ENCODE peak calls at places on chromosomes 11 and 22, in four cellular contexts. L is mammary epithelial cell, Y is psoas muscle, I is Panc1. E is an unnamed sample.

GRCh38 chr22:17366830-17367229 is 2.4 kb upstream of the CECR2 start:
- DNase-seq in I (no peak), Y (peak), L (no peak), E (no peak)

GRCh38 chr11:5486421-5486820 is 2.1 kb upstream of the OR52D1 start:
- DNase-seq in I (no peak), Y (no peak), L (no peak), E (no peak)

GRCh38 chr11:130260080-130260627 is 54.6 kb downstream of the ZBTB44 start:
- DNase-seq in I (no peak), L (no peak), Y (no peak), E (no peak)

GRCh38 chr22:22720724-22721261 is 76.4 kb downstream of the GGTLC2 start:
- DNase-seq in Y (no peak), L (peak), I (no peak), E (peak)

GRCh38 chr11:96257972-96258951 is 84.7 kb downstream of the MAML2 start:
- DNase-seq in Y (no peak), I (no peak), L (no peak), E (peak)

GRCh38 chr11:10764412-10764811 is 13.4 kb downstream of the CTR9 start:
- DNase-seq in I (no peak), Y (no peak), L (no peak), E (no peak)

GRCh38 chr22:18983120-18983651 is 47.1 kb upstream of the PRODH start:
- DNase-seq in Y (peak), I (no peak), L (no peak), E (no peak)

GRCh38 chr11:28086569-28086968 is 21.4 kb downstream of the KIF18A start:
- DNase-seq in L (peak), Y (no peak), I (no peak), E (peak)

GRCh38 chr22:38740116-38740723 is 15.6 kb downstream of the SUN2 start:
- DNase-seq in L (no peak), Y (peak), I (no peak), E (no peak)

GRCh38 chr22:36817429-36817783 is 571 bp upstream of the PVALB start:
- DNase-seq in Y (no peak), I (no peak), L (no peak), E (no peak)

GRCh38 chr22:47408409-47408808 is 646.0 kb downstream of the TBC1D22A start:
- DNase-seq in I (no peak), Y (no peak), L (no peak), E (no peak)

GRCh38 chr11:105899776-105900175 is 122.3 kb downstream of the MSANTD4 start:
- DNase-seq in I (no peak), L (no peak), Y (no peak), E (no peak)

GRCh38 chr11:58574851-58575250 is 805 bp downstream of the LPXN start:
- DNase-seq in L (peak), Y (no peak), I (no peak), E (peak)

GRCh38 chr11:35232961-35233360 is 94.0 kb downstream of the CD44 start:
- DNase-seq in I (no peak), Y (no peak), L (no peak), E (no peak)

GRCh38 chr11:33248416-33248957 is 8.7 kb upstream of the HIPK3 start:
- DNase-seq in L (peak), I (no peak), Y (no peak), E (peak)

GRCh38 chr11:78194490-78194889 is 5.8 kb downstream of the USP35 start:
- DNase-seq in Y (no peak), I (no peak), L (peak), E (no peak)

GRCh38 chr22:41964106-41964494 is 5.1 kb upstream of the SEPTIN3 start:
- DNase-seq in Y (no peak), I (no peak), L (no peak), E (no peak)

GRCh38 chr11:3826721-3827120 is 14.0 kb downstream of the RHOG start:
- DNase-seq in Y (no peak), I (no peak), L (no peak), E (no peak)

GRCh38 chr22:35037089-35037488 is 28.9 kb upstream of the ISX start:
- DNase-seq in L (no peak), I (no peak), Y (no peak), E (peak)

GRCh38 chr11:83697518-83697917 is 411.4 kb upstream of the CCDC90B start:
- DNase-seq in Y (no peak), L (no peak), I (no peak), E (no peak)

GRCh38 chr22:17570851-17571631 is 7.7 kb downstream of the SLC25A18 start:
- DNase-seq in I (no peak), L (peak), Y (peak), E (peak)

GRCh38 chr11:86758171-86758570 is 42.2 kb upstream of the PRSS23 start:
- DNase-seq in I (no peak), L (no peak), Y (no peak), E (no peak)

GRCh38 chr11:131823772-131824171 is 453.4 kb downstream of the NTM start:
- DNase-seq in L (no peak), Y (no peak), I (no peak), E (no peak)

GRCh38 chr11:104526006-104526405 is 362.1 kb upstream of the PDGFD start:
- DNase-seq in I (no peak), L (no peak), Y (no peak), E (no peak)

GRCh38 chr11:92226331-92227232 is 2.0 kb downstream of the FAT3 start:
- DNase-seq in I (no peak), L (peak), Y (peak), E (peak)

GRCh38 chr11:70265341-70265740 is 5.1 kb upstream of the PPFIA1 start:
- DNase-seq in L (no peak), Y (no peak), I (no peak), E (no peak)

GRCh38 chr22:47837703-47838102 is 1075.3 kb downstream of the TBC1D22A start:
- DNase-seq in Y (no peak), L (peak), I (no peak), E (peak)

GRCh38 chr22:25763239-25763777 is 21.3 kb downstream of the MYO18B start:
- DNase-seq in Y (no peak), L (no peak), I (no peak), E (peak)

GRCh38 chr11:88175707-88176066 is 444 bp upstream of the RAB38 start:
- DNase-seq in Y (no peak), L (no peak), I (no peak), E (peak)
- H3K4me3 ChIP-seq in Y (peak), L (peak), I (peak), E (peak)

DNA sequence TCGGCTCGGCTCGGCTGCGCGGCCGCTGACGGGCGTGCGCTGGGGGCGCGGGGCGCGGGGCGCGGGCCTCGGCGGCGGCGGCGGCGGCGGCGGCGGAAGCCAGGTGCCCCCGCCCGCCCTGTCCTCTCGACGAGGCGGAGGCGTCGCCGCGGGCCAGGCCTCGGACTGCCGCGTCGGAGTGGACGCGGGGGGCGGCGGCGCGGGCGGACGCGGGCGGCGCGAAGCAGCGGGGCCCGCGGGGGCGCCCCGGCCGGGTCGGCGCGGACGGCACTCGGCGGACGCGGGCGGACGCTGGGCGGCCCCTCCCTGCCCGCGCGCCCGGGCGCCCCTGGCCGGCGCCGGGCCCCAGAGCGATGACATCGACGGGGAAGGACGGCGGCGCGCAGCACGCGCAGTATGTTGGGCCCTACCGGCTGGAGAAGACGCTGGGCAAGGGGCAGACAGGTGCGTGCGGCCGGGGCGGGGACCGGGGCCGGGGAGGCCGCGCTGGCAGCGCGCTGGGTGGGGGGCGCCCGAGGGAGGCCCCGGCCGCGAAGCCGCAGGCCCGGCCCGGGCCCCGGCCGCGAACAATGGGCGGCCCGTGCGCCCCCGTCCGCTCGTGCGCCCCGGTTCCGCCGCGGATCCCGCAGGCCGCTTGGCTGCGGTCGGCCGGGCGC is at the start of gene BRSK2:
- DNase-seq in Y (peak), I (no peak), L (no peak), E (peak)
- H3K4me3 ChIP-seq in Y (peak), I (peak), L (peak), E (peak)

DNA sequence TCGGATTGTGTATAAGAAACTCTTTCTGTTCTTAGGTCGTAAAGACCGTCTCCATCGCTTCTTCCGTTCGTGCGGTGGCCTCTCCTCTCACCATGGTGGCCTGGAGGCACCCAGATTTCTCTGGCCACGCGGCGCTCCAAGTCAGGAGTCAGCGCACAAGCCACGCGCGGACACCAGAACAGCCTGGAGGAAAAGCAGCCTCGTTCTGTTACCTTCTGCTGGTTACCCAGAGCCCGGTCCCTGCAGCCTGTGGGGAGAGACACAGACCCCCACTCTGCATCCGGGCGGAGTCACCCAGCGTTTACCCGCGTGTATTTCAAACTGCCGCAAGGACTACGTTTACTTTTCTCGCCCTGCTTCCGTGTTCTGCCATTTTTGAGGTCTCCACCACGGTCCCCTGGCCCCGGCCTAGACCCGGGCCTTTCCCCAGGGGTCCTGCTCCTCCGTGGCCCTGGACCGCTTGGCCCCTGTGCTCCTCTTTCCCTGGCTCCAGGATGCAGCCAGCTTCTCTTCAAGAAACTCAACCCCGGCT is 776.1 kb downstream of the BRD1 start:
- DNase-seq in I (no peak), Y (no peak), L (no peak), E (no peak)
- H3K4me3 ChIP-seq in I (no peak), Y (peak), L (no peak), E (no peak)

GRCh38 chr11:23280088-23280487 is 419.8 kb upstream of the CCDC179 start:
- DNase-seq in I (no peak), Y (no peak), L (no peak), E (peak)
- H3K4me3 ChIP-seq in I (no peak), Y (no peak), L (no peak), E (no peak)

GRCh38 chr11:124760205-124760652 is 1.9 kb downstream of the ESAM start:
- DNase-seq in Y (peak), L (no peak), I (no peak), E (no peak)
- H3K4me3 ChIP-seq in Y (peak), L (no peak), I (no peak), E (no peak)

GRCh38 chr11:2402106-2402505 is 1.6 kb downstream of the TSSC4 start:
- DNase-seq in I (no peak), Y (no peak), L (no peak), E (no peak)
- H3K4me3 ChIP-seq in I (peak), Y (peak), L (peak), E (peak)

GRCh38 chr11:15143855-15144254 is 29.1 kb downstream of the INSC start:
- DNase-seq in I (no peak), L (no peak), Y (no peak), E (no peak)
- H3K4me3 ChIP-seq in I (no peak), L (no peak), Y (no peak), E (no peak)

DNA sequence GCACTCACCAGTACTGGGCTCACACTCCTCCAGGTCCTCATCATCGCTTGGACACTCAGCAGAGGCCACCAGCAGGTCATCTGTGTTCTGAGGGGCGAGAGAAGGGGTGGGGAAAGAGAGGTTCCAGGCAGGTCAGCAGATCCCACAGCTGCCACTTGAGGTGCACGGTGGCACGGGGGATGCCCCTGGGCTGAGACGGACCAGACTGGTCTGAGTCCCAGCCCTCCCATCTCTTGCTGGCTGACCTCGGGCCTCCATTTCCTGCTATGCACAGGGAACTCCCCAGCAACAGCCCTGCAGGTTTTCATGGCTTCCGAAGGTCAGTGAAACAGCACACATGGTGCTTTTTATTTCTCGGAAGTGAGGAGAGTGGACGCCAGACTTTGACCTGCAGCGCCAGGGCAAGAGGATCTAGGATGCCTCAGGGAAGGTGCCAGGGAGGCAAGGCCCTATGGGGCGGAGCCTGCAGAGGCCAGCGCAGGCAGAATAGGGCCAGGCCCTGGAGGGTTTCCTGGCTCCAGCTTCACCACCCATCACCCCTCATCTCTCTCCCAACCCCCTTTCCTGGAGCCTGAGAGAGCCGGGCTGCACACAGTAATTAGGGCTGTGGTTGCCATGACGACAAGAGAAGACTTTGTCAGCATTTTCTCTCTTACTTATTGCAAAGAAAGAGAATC is 29.4 kb downstream of the SLC22A12 start:
- DNase-seq in I (no peak), Y (no peak), L (no peak), E (peak)
- H3K4me3 ChIP-seq in I (no peak), Y (no peak), L (no peak), E (no peak)

DNA sequence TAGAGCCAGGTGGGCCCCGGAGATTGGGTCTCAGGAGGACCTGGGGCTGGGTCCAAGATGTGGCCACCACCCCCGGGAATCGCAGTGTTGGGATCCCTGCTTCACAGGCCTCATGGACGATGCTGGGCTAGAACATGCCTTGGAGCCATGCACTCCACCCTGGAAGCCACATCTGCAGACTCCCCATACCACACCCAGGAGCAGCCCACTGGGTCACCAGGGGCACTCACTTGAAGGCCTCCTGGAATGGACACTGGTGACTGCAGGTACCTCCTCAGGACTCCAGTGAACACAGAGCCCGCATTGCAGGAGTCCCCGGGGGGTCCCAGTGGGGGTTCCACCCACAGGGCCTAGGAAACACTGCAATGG is 25.0 kb downstream of the RTN4R start:
- DNase-seq in I (no peak), L (no peak), Y (no peak), E (no peak)
- H3K4me3 ChIP-seq in I (no peak), L (no peak), Y (no peak), E (peak)

DNA sequence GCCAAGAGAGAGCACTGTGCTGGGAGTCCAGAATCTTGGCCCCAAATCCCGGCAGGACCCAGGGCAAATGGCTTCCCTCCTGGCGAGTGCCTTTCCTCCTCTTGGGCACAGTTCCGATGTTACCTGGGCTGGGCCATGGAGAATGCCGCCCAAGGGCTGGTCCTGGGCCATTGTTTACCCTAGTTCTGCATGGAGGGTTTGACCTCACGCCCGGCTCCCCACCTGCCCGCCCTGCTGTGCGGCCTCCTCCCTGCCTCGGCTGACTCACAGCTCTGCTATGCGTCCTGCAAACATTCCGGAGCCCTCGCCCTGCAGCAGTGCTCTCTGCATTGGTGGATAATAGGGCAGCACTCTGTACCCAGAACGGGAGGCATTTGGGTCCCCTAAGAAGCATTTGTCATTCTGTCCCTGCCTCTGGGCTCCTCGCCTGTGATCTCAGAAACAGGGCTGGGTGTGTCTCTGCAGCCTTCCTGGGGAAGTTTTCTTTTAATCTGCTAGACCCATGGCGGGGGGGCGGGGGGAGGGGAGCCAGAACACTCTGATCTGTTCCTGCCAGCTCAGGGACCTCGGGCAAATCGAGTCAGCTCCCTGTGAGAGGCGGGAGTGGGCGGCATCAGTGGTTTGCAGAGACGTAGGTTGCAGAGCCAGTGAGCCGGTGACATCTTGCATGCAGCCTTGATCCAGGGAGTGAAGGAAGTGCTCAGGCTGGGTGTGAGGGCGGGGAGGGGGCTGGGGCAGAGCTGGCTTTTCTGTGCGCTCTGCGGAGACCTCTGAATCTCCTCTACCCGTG is 32.9 kb upstream of the SMIM38 start:
- DNase-seq in L (peak), Y (peak), I (peak), E (peak)
- H3K4me3 ChIP-seq in L (peak), Y (no peak), I (peak), E (peak)

E was measured in GM23248.